ENCODE peak calls at places on chromosomes 5 and 9, in nine cellular contexts. W is activated CD4-positive, CD25-positive, alpha-beta regulatory T cell treated with anti-CD3 and anti-CD28 coated beads, Interleukin-2, amount 50 U/mL, for 16 hours; S is NAMALWA; I is ELR; P is posterior vena cava; T is EH; M is mucosa of descending colon; B is posterior cingulate gyrus; U is A673. J is an unnamed sample.

GRCh38 chr9:89293014-89293413 is 18.0 kb upstream of the CKS2 start:
- DNase-seq in P (no peak), U (no peak), W (no peak), B (no peak), I (no peak), M (no peak), T (no peak), S (no peak), J (no peak)

GRCh38 chr9:137487454-137488329 is 28.6 kb upstream of the NSMF start:
- DNase-seq in P (peak), I (no peak), U (no peak), S (no peak), W (no peak), T (no peak), B (no peak), M (peak), J (no peak)

GRCh38 chr9:130243015-130243881 is 22.3 kb upstream of the HMCN2 start:
- DNase-seq in P (peak), M (peak), S (peak), B (peak), U (peak), T (peak), I (peak), W (peak), J (no peak)

GRCh38 chr5:17440766-17441165 is 57.3 kb upstream of the TAF11L2 start:
- DNase-seq in M (no peak), B (no peak), S (no peak), P (no peak), W (no peak), T (peak), I (no peak), U (no peak), J (no peak)

GRCh38 chr5:74673011-74673790 is 11.8 kb upstream of the HEXB start:
- DNase-seq in U (peak), M (no peak), I (peak), T (peak), S (peak), P (no peak), W (no peak), B (no peak), J (no peak)

GRCh38 chr9:33614001-33614687 is 90.1 kb downstream of the ANKRD18B start:
- DNase-seq in M (no peak), S (no peak), B (no peak), W (no peak), P (no peak), T (no peak), U (no peak), I (no peak), J (no peak)

GRCh38 chr5:121296357-121296756 is 555.3 kb upstream of the FTMT start:
- DNase-seq in S (peak), M (no peak), T (no peak), B (no peak), W (no peak), U (no peak), I (no peak), P (no peak), J (no peak)

GRCh38 chr5:142608094-142608493 is 77.8 kb downstream of the FGF1 start:
- DNase-seq in I (no peak), W (no peak), U (no peak), B (no peak), T (no peak), M (no peak), S (no peak), P (no peak), J (no peak)

GRCh38 chr9:104858271-104858670 is 69.7 kb downstream of the ABCA1 start:
- DNase-seq in B (no peak), W (no peak), M (no peak), I (peak), S (no peak), U (no peak), P (peak), T (peak), J (no peak)

GRCh38 chr9:114501786-114502682 is 3.2 kb downstream of the WHRN start:
- DNase-seq in M (no peak), B (peak), S (no peak), T (peak), I (peak), P (no peak), U (peak), W (no peak), J (no peak)

GRCh38 chr5:140043508-140043872 is 391 bp upstream of the NRG2 start:
- DNase-seq in I (peak), M (no peak), U (peak), T (no peak), P (no peak), W (no peak), S (no peak), B (peak), J (no peak)

GRCh38 chr5:141521244-141521781 is 32.4 kb downstream of the PCDHGC5 start:
- DNase-seq in M (no peak), I (peak), T (peak), B (no peak), W (no peak), S (no peak), U (peak), P (no peak), J (peak)

GRCh38 chr9:108562176-108562575 is 293.6 kb downstream of the ACTL7B start:
- DNase-seq in B (no peak), P (no peak), W (no peak), U (no peak), T (no peak), M (no peak), I (peak), S (no peak), J (no peak)

J was measured in epithelial cell of proximal tubule.